ENCODE peak calls at places on chromosomes 6 and 20, in seven cellular contexts. F is progenitor cell of endocrine pancreas, H is astrocyte of the cerebellum, O is A549, L is psoas muscle, B is HFF-Myc, P is mesothelial cell of epicardium. D is an unnamed sample.

GRCh38 chr6:112311950-112312547 is 35.1 kb upstream of the RFPL4B start:
- DNase-seq in F (no peak), H (no peak), O (no peak), L (no peak), B (no peak), P (no peak), D (no peak)

GRCh38 chr6:169420912-169421543 is 167.4 kb upstream of the THBS2 start:
- DNase-seq in F (peak; percentile 24), H (no peak), O (no peak), L (no peak), B (no peak), P (no peak), D (no peak)

GRCh38 chr6:29071831-29072723 is 15.0 kb downstream of the OR2B3 start:
- DNase-seq in F (no peak), H (no peak), O (peak; percentile 65), L (no peak), B (peak; percentile 2), P (no peak), D (no peak)

GRCh38 chr6:72787521-72788031 is 165.7 kb downstream of the KCNQ5 start:
- DNase-seq in F (no peak), H (peak; percentile 44), O (peak; percentile 47), L (peak; percentile 18), B (peak; percentile 74), P (no peak), D (no peak)

GRCh38 chr20:64090165-64090564 is 6.0 kb upstream of the LKAAEAR1 start:
- DNase-seq in F (no peak), H (no peak), O (no peak), L (no peak), B (no peak), P (no peak), D (no peak)

GRCh38 chr6:32432050-32432450 is 7.6 kb upstream of the HLA-DRA start:
- DNase-seq in F (no peak), H (peak; percentile 8), O (peak; percentile 21), L (no peak), B (no peak), P (no peak), D (no peak)

GRCh38 chr6:26342106-26342999 is 22.6 kb upstream of the BTN3A2 start:
- DNase-seq in F (no peak), H (no peak), O (peak; percentile 27), L (no peak), B (no peak), P (no peak), D (no peak)

GRCh38 chr6:43250992-43251373 is 7.7 kb downstream of the TTBK1 start:
- DNase-seq in F (no peak), H (no peak), O (no peak), L (no peak), B (no peak), P (no peak), D (no peak)

GRCh38 chr6:170462366-170463020 is 90.6 kb downstream of the PSMB1 start:
- DNase-seq in F (no peak), H (no peak), O (no peak), L (no peak), B (no peak), P (no peak), D (no peak)

GRCh38 chr6:150937126-150937906 is 71.8 kb downstream of the MTHFD1L start:
- DNase-seq in F (no peak), H (no peak), O (no peak), L (peak; percentile 75), B (no peak), P (no peak), D (no peak)

GRCh38 chr20:53660947-53661381 is 67.3 kb upstream of the ZNF217 start:
- DNase-seq in F (no peak), H (no peak), O (no peak), L (no peak), B (no peak), P (no peak), D (no peak)

GRCh38 chr20:63439866-63440265 is 32.6 kb downstream of the KCNQ2 start:
- DNase-seq in F (no peak), H (no peak), O (no peak), L (no peak), B (no peak), P (no peak), D (no peak)

GRCh38 chr6:106097368-106098231 is 11.5 kb downstream of the PRDM1 start:
- DNase-seq in F (no peak), H (no peak), O (peak; percentile 17), L (no peak), B (no peak), P (no peak), D (no peak)

GRCh38 chr6:22071655-22072054 is 225.2 kb downstream of the PRL start:
- DNase-seq in F (no peak), H (no peak), O (no peak), L (no peak), B (peak; percentile 22), P (peak; percentile 40), D (no peak)

GRCh38 chr6:163533443-163533842 is 118.9 kb downstream of the QKI start:
- DNase-seq in F (no peak), H (peak; percentile 71), O (peak; percentile 68), L (no peak), B (peak; percentile 67), P (no peak), D (no peak)

GRCh38 chr20:37816726-37817125 is 86.2 kb upstream of the VSTM2L start:
- DNase-seq in F (no peak), H (no peak), O (no peak), L (no peak), B (no peak), P (no peak), D (no peak)

GRCh38 chr6:159038914-159039884 is 5.6 kb downstream of the TAGAP start:
- DNase-seq in F (no peak), H (no peak), O (no peak), L (no peak), B (peak; percentile 4), P (no peak), D (no peak)

GRCh38 chr20:37758332-37758731 is 64.5 kb downstream of the CTNNBL1 start:
- DNase-seq in F (no peak), H (no peak), O (peak; percentile 8), L (no peak), B (no peak), P (no peak), D (no peak)

GRCh38 chr20:17456226-17456625 is 75.0 kb downstream of the BFSP1 start:
- DNase-seq in F (no peak), H (no peak), O (no peak), L (no peak), B (no peak), P (no peak), D (no peak)

GRCh38 chr6:44054635-44055559 is 72.4 kb downstream of the MRPL14 start:
- DNase-seq in F (no peak), H (no peak), O (no peak), L (no peak), B (peak; percentile 76), P (no peak), D (no peak)

GRCh38 chr20:56788041-56788670 is 159.1 kb downstream of the TFAP2C start:
- DNase-seq in F (no peak), H (peak; percentile 75), O (peak; percentile 100), L (peak; percentile 23), B (peak; percentile 95), P (no peak), D (no peak)

GRCh38 chr20:1119524-1119923 is 1.1 kb downstream of the PSMF1 start:
- DNase-seq in F (no peak), H (no peak), O (no peak), L (no peak), B (no peak), P (no peak), D (no peak)

GRCh38 chr20:1121439-1121838 is 3.0 kb downstream of the PSMF1 start:
- DNase-seq in F (no peak), H (no peak), O (no peak), L (no peak), B (no peak), P (no peak), D (no peak)

GRCh38 chr20:1119128-1119505 is 715 bp downstream of the PSMF1 start:
- DNase-seq in F (no peak), H (no peak), O (no peak), L (no peak), B (no peak), P (no peak), D (no peak)

GRCh38 chr20:1118004-1118335 is 432 bp upstream of the PSMF1 start:
- DNase-seq in F (no peak), H (no peak), O (no peak), L (no peak), B (no peak), P (no peak), D (no peak)

DNA sequence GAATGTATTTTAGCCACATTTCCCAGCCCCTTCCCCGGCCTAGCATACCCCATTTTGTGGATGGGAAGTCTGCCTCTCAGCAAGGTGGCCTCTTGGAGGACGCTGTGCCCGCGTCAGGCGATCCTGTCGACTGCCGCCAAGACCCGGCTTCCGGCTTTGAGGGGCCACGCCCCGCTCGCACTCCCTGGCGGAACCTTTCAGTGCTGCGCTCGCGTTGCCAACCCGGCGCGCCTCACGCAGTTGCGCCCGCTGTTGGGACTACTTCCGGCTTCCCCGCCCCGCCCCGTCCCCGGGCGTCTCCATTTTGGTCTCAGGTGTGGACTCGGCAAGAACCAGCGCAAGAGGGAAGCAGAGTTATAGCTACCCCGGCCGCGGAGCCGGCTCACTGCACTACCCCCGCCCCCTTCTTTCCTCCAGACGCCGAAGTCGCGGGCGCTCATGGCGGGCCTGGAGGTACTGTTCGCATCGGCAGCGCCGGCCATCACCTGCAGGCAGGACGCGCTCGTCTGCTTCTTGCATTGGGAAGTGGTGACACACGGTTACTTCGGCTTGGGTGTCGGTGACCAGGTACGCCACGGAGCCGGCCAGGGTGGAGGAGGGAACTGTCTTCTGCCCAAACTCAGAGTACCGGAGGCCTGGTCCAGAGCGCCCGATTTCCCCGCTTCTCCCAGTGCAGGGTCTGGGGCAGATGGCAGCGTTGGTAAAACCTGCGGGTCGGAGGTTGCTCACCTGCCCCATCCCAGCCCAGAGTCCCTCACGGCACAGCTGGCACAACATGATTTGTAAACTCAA is at the start of gene PSMF1:
- DNase-seq in F (peak; percentile 92), H (peak; percentile 74), O (peak; percentile 96), L (peak; percentile 96), B (peak; percentile 61), P (peak; percentile 94), D (peak; percentile 61)
- TF ChIP-seq CTCF in F (no peak), H (no peak), O (no peak), L (peak; percentile 14), B (no peak), P (no peak), D (no peak)

GRCh38 chr6:111256646-111257045 is 169.3 kb downstream of the SLC16A10 start:
- DNase-seq in F (no peak), H (no peak), O (peak; percentile 12), L (no peak), B (no peak), P (no peak), D (no peak)
- TF ChIP-seq CTCF in F (peak; percentile 34), H (no peak), O (peak; percentile 58), L (peak; percentile 3), B (no peak), P (no peak), D (peak; percentile 10)

GRCh38 chr6:39003072-39003471 is 45.5 kb upstream of the GLP1R start:
- DNase-seq in F (no peak), H (no peak), O (no peak), L (no peak), B (no peak), P (no peak), D (no peak)
- TF ChIP-seq CTCF in F (peak; percentile 43), H (no peak), O (no peak), L (no peak), B (peak; percentile 22), P (no peak), D (peak; percentile 19)

GRCh38 chr6:91383207-91383606 is 796.3 kb upstream of the MAP3K7 start:
- DNase-seq in F (no peak), H (no peak), O (no peak), L (no peak), B (no peak), P (no peak), D (no peak)

GRCh38 chr6:91386204-91386603 is 799.3 kb upstream of the MAP3K7 start:
- DNase-seq in F (no peak), H (no peak), O (no peak), L (no peak), B (no peak), P (no peak), D (no peak)

GRCh38 chr6:91387290-91388062 is 800.6 kb upstream of the MAP3K7 start:
- DNase-seq in F (no peak), H (no peak), O (no peak), L (no peak), B (no peak), P (no peak), D (no peak)
- TF ChIP-seq CTCF in F (peak; percentile 10), H (no peak), O (no peak), L (no peak), B (no peak), P (no peak), D (no peak)

D was measured in D721Med.